ENCODE peak calls at places on chromosomes 16 and 17, in six cellular contexts. C is K562, A is H1, Q is HCT116, P is GM12878, E is HepG2. X is an unnamed sample.

GRCh38 chr17:67487506-67487905 is 110.4 kb downstream of the PITPNC1 start:
- DNase-seq in C (no peak), A (no peak), Q (no peak), P (no peak), E (no peak), X (no peak)

GRCh38 chr17:20173091-20173490 is 163.9 kb downstream of the SPECC1 start:
- DNase-seq in C (no peak), A (no peak), Q (no peak), P (no peak), E (peak; percentile 12), X (no peak)

GRCh38 chr16:78005881-78006280 is 16.5 kb upstream of the CLEC3A start:
- DNase-seq in C (peak; percentile 46), A (peak; percentile 65), Q (peak; percentile 16), P (no peak), E (no peak), X (no peak)

GRCh38 chr16:22300427-22301071 is 3.3 kb downstream of the POLR3E start:
- DNase-seq in C (peak; percentile 50), A (peak; percentile 67), Q (no peak), P (no peak), E (peak; percentile 58), X (no peak)

GRCh38 chr16:84329016-84329415 is 34.3 kb downstream of the WFDC1 start:
- DNase-seq in C (no peak), A (no peak), Q (no peak), P (no peak), E (no peak), X (no peak)

GRCh38 chr16:56903866-56904265 is 28.1 kb upstream of the HERPUD1 start:
- DNase-seq in C (no peak), A (no peak), Q (no peak), P (no peak), E (no peak), X (no peak)

GRCh38 chr17:42830971-42831370 is 2.2 kb upstream of the PSME3 start:
- DNase-seq in C (no peak), A (no peak), Q (no peak), P (no peak), E (no peak), X (no peak)

GRCh38 chr16:50303605-50304466 is 37.5 kb downstream of the ADCY7 start:
- DNase-seq in C (no peak), A (peak; percentile 42), Q (no peak), P (no peak), E (peak; percentile 80), X (no peak)

GRCh38 chr16:61344791-61345190 is 691.4 kb downstream of the CDH8 start:
- DNase-seq in C (no peak), A (no peak), Q (no peak), P (no peak), E (no peak), X (no peak)

GRCh38 chr17:42200702-42201101 is 6.4 kb upstream of the GHDC start:
- DNase-seq in C (no peak), A (no peak), Q (no peak), P (no peak), E (no peak), X (no peak)

GRCh38 chr17:12842936-12843335 is 53.6 kb downstream of the ARHGAP44 start:
- DNase-seq in C (no peak), A (no peak), Q (no peak), P (no peak), E (no peak), X (no peak)

GRCh38 chr16:81645303-81645702 is 133.8 kb upstream of the PLCG2 start:
- DNase-seq in C (no peak), A (no peak), Q (no peak), P (no peak), E (no peak), X (no peak)

GRCh38 chr16:48409839-48410610 is 24.8 kb upstream of the SIAH1 start:
- DNase-seq in C (peak; percentile 54), A (no peak), Q (no peak), P (no peak), E (peak; percentile 93), X (no peak)

DNA sequence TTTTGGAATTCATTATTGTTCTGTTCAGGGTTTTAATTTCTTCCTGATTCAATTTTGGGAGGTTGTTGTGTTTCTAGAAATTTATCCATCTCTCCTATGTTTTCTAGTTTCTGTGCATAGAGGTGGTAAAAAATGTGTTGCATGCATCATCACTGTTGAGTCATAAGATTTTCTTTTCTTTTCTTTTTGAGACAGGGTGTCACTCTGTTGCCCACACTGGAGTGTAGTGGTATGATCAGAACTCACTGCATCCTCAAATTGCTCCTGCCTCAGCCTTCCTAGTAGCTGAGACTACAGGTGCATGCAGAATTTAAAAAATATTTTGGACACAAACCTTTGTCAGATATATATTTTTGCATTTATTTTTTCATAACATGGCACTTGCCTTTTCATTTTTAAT is 184.8 kb downstream of the BCAS3 start:
- DNase-seq in C (no peak), A (no peak), Q (no peak), P (no peak), E (no peak), X (no peak)
- H3K9ac ChIP-seq in C (no peak overlapping the region), A (no peak overlapping the region), Q (no peak overlapping the region), P (no peak overlapping the region), E (no peak overlapping the region), X (no peak overlapping the region)

DNA sequence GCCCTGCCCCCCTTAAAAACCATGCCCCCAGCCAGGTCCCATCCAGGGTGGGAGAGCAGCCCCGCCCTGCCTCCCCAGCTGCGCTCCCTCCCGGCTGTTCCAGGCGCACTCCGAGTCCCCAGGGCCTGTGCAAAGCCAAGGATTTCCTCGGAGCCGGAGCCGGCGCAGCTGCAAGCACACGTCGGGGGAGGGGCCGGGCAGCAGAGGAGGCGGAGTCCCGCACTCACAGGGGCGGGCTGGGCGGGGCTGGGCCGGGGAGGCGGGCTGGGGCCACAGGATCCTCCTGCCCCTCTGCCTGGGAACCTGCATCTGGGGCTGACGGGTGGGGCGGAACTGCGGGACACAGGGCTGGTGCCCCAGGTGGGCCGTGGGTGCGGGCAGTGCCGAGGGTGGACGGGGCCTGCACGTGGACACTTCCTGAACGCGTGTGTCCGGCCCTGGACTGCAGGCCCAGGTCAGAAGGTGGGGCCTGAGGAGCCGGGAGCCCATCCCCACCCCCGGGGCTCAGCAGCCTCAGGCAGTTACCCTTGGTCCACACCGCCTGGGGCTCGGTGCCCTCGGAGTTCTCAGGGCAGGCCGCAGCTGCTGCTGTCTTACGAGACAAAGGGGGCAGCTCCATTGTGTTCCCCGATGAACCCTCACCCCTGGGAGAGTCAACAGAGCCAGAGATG is 24.0 kb upstream of the SSTR5 start:
- DNase-seq in C (peak; percentile 69), A (peak; percentile 81), Q (no peak), P (no peak), E (peak; percentile 14), X (peak; percentile 65)
- TF ChIP-seq ZNF274 in C (no peak), A (no peak), Q (no peak), P (no peak), E (no peak), X (no peak)

DNA sequence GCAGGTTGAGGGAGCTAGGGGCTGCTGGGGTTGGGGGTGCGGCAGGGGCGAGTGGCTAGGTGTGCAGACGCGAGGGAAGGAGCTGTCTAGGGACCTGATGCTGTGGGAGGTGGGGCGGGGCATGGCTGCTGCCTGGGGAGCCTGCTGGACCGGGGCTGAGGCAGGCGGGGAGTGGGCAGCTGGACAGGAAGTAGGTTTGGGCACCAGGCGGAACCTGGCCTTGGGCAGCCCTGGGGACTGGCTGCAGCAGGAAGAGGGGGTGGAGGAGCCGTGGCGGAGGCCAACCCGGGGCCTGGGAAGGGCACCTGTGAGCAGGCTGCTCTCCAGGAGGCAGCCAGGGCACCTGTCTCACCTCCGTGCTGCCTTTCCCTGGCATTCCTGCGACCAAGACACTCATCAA is 5.9 kb upstream of the DNASE1L2 start:
- DNase-seq in C (no peak), A (no peak), Q (no peak), P (no peak), E (no peak), X (no peak)
- H3K36me3 ChIP-seq in C (peaks cover 97% of the 10 kb centered on the region), A (peaks cover 52% of the 10 kb centered on the region), Q (peaks cover 19% of the 10 kb centered on the region), P (peaks cover 45% of the 10 kb centered on the region), E (peaks cover 43% of the 10 kb centered on the region), X (peaks cover 88% of the 10 kb centered on the region)

DNA sequence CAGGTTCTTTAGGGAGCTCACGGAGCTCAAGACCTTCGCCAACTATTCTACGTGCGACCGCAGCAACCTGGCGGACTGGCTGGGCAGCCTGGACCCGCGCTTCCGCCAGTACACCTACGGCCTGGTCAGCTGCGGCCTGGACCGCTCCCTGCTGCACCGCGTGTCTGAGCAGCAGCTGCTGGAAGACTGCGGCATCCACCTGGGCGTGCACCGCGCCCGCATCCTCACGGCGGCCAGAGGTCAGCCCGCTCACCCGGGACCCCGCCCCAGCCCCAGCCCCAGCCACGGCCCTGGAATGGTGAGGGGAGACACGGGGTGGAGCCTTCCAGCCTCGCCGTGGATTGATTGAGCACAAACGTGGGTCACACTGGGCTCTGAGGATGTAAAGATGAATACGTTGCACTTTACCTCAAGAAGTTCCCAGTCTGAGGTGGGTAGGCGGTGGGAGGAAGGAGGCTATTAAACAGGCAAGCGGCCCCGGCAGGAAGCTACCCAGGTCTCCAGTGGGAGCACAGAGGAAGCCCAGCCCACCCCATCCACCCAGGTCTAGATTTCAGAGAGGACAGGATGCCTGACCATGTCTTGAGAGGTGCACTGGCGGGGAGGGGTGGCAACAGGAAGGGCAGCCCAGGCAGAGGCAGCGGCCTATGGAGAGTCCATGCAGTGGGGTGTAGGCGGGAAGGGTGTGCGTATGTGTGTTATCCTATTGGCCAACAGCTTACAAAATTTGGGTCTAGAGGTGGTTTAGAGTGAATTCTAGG is 13.7 kb downstream of the SARM1 start:
- DNase-seq in C (no peak), A (no peak), Q (no peak), P (no peak), E (no peak), X (no peak)
- H3K9ac ChIP-seq in C (no peak overlapping the region), A (no peak overlapping the region), Q (no peak overlapping the region), P (peak overlapping the region; percentile 58), E (no peak overlapping the region), X (no peak overlapping the region)

DNA sequence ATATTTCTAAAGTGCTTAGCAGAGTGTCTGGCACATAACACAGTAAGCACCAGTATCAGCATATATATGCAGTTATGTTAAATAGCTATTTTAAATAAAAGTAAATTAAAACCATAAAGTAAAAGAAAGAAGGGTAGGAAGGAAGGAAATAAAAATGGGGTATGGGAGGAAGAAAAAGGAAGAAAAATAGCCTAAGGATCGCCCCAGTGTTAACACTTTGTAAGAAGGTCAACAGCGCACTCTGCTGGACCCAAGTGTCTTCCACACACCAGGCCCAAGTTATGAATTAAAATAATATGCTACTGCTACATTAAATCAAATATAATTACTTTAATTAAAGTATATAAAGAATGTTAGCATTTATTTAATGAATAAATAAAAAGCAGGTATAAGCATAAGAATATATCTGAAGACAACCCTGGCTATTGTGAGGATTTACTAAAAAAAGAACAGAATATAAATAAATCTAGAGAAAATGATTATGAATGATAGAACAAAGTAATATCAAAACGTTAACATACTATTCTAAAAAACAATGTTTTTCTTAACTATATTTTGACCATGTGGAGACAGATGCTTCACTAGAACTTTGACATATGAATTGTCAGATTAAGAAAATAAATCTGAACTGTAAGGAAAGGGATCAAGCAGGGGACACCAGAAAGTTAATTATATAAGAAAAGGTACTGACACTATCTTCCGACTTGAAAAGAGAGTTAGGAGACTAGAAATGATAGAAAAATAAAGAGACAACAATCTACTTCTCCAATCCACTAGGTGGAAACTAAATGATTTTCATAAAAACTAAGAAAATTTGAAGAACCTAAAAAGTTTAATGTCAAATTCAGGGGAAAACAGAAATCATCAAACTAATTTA is 25.9 kb downstream of the BRIP1 start:
- DNase-seq in C (peak; percentile 77), A (no peak), Q (peak; percentile 74), P (peak; percentile 17), E (peak; percentile 54), X (peak; percentile 11)
- TF ChIP-seq ZNF274 in C (no peak), A (no peak), Q (no peak), P (no peak), E (no peak), X (no peak)

GRCh38 chr17:76050226-76051070 is 21.9 kb downstream of the SRP68 start:
- DNase-seq in C (no peak), A (no peak), Q (no peak), P (no peak), E (no peak), X (no peak)
- H3K36me3 ChIP-seq in C (peaks cover 82% of the 10 kb centered on the region), A (peaks cover 50% of the 10 kb centered on the region), Q (peaks cover 65% of the 10 kb centered on the region), P (peaks cover 21% of the 10 kb centered on the region), E (peaks cover 86% of the 10 kb centered on the region), X (peaks cover 82% of the 10 kb centered on the region)

X was measured in NT2/D1.